ENCODE peak calls at places on chromosome 1, in four cellular contexts. U is GM12878, E is HepG2, X is K562. R is an unnamed sample.

GRCh38 chr1:55474168-55474786 is 259.1 kb upstream of the USP24 start:
- DNase-seq in U (no peak), E (no peak), X (peak; percentile 78), R (no peak)

GRCh38 chr1:3155056-3155805 is 86.2 kb downstream of the PRDM16 start:
- DNase-seq in U (no peak), E (no peak), X (no peak), R (no peak)

GRCh38 chr1:203028067-203028783 is 1.9 kb downstream of the PPFIA4 start:
- DNase-seq in U (no peak), E (no peak), X (no peak), R (no peak)

GRCh38 chr1:194233069-194233468 is 1046.7 kb upstream of the B3GALT2 start:
- DNase-seq in U (no peak), E (no peak), X (no peak), R (no peak)

GRCh38 chr1:36523850-36524249 is 41.1 kb upstream of the CSF3R start:
- DNase-seq in U (no peak), E (no peak), X (no peak), R (no peak)

GRCh38 chr1:207454046-207454964 is at the start of gene CR2:
- DNase-seq in U (no peak), E (peak; percentile 3), X (peak; percentile 71), R (peak; percentile 80)

GRCh38 chr1:234643850-234644134 is 33.8 kb upstream of the IRF2BP2 start:
- DNase-seq in U (no peak), E (no peak), X (no peak), R (no peak)

GRCh38 chr1:17601643-17602382 is 62.3 kb downstream of the ARHGEF10L start:
- DNase-seq in U (no peak), E (no peak), X (peak; percentile 57), R (no peak)

GRCh38 chr1:204869097-204869496 is 1.6 kb upstream of the NFASC start:
- DNase-seq in U (no peak), E (no peak), X (no peak), R (no peak)

GRCh38 chr1:119987112-119987511 is 82.3 kb downstream of the NOTCH2 start:
- DNase-seq in U (no peak), E (no peak), X (no peak), R (no peak)

GRCh38 chr1:36557041-36558000 is 74.6 kb upstream of the CSF3R start:
- DNase-seq in U (no peak), E (no peak), X (no peak), R (no peak)

GRCh38 chr1:221793439-221794078 is 51.7 kb upstream of the DUSP10 start:
- DNase-seq in U (peak; percentile 70), E (no peak), X (no peak), R (no peak)

GRCh38 chr1:186327331-186327730 is 47.7 kb downstream of the TPR start:
- DNase-seq in U (no peak), E (no peak), X (no peak), R (no peak)

GRCh38 chr1:184792450-184792969 is 37.9 kb upstream of the EDEM3 start:
- DNase-seq in U (no peak), E (peak; percentile 75), X (no peak), R (no peak)

GRCh38 chr1:165641276-165641987 is 10.4 kb downstream of the MGST3 start:
- DNase-seq in U (no peak), E (no peak), X (no peak), R (no peak)

GRCh38 chr1:203425668-203425999 is 50.0 kb upstream of the PRELP start:
- DNase-seq in U (no peak), E (no peak), X (no peak), R (no peak)

GRCh38 chr1:3777647-3778589 is 5.4 kb downstream of the SMIM1 start:
- DNase-seq in U (no peak), E (no peak), X (peak; percentile 17), R (no peak)

GRCh38 chr1:110634455-110635281 is 28.5 kb upstream of the KCNA2 start:
- DNase-seq in U (peak; percentile 90), E (no peak), X (no peak), R (no peak)

GRCh38 chr1:217026506-217026905 is 303.3 kb upstream of the ESRRG start:
- DNase-seq in U (no peak), E (no peak), X (no peak), R (no peak)

GRCh38 chr1:15618685-15619525 is 1.6 kb downstream of the DDI2 start:
- DNase-seq in U (no peak), E (peak; percentile 94), X (no peak), R (no peak)

GRCh38 chr1:10663668-10664035 is 132.8 kb downstream of the CASZ1 start:
- DNase-seq in U (no peak), E (no peak), X (no peak), R (no peak)

GRCh38 chr1:197972406-197972805 is 55.2 kb downstream of the LHX9 start:
- DNase-seq in U (no peak), E (no peak), X (no peak), R (no peak)

GRCh38 chr1:58899581-58900271 is 115.9 kb upstream of the JUN start:
- DNase-seq in U (no peak), E (no peak), X (no peak), R (no peak)

GRCh38 chr1:16155537-16156410 is at the start of gene EPHA2:
- DNase-seq in U (no peak), E (peak; percentile 93), X (no peak), R (peak; percentile 96)

GRCh38 chr1:192311281-192311680 is 5.5 kb upstream of the RGS21 start:
- DNase-seq in U (no peak), E (peak; percentile 6), X (peak; percentile 56), R (no peak)

GRCh38 chr1:167273027-167273800 is 52.5 kb downstream of the POU2F1 start:
- DNase-seq in U (no peak), E (no peak), X (no peak), R (no peak)
- TF ChIP-seq POLR2AphosphoS5 in U (no peak), E (no peak), X (no peak), R (no peak)

GRCh38 chr1:102897537-102897936 is 210.8 kb downstream of the COL11A1 start:
- DNase-seq in U (no peak), E (no peak), X (no peak), R (no peak)
- TF ChIP-seq TAF1 in U (no peak), E (no peak), X (no peak), R (no peak)

GRCh38 chr1:6347641-6348487 is 45.7 kb downstream of the ACOT7 start:
- DNase-seq in U (no peak), E (peak; percentile 37), X (peak; percentile 70), R (peak; percentile 77)

GRCh38 chr1:6349254-6349943 is 44.2 kb downstream of the ACOT7 start:
- DNase-seq in U (no peak), E (no peak), X (no peak), R (no peak)

GRCh38 chr1:6351480-6352137 is 42.0 kb downstream of the ACOT7 start:
- DNase-seq in U (no peak), E (no peak), X (no peak), R (no peak)

GRCh38 chr1:6350416-6351088 is 43.0 kb downstream of the ACOT7 start:
- DNase-seq in U (no peak), E (no peak), X (no peak), R (no peak)

GRCh38 chr1:6348511-6349191 is 44.9 kb downstream of the ACOT7 start:
- DNase-seq in U (no peak), E (no peak), X (no peak), R (no peak)
- TF ChIP-seq KDM1A in U (no peak), E (no peak), X (no peak), R (no peak)

DNA sequence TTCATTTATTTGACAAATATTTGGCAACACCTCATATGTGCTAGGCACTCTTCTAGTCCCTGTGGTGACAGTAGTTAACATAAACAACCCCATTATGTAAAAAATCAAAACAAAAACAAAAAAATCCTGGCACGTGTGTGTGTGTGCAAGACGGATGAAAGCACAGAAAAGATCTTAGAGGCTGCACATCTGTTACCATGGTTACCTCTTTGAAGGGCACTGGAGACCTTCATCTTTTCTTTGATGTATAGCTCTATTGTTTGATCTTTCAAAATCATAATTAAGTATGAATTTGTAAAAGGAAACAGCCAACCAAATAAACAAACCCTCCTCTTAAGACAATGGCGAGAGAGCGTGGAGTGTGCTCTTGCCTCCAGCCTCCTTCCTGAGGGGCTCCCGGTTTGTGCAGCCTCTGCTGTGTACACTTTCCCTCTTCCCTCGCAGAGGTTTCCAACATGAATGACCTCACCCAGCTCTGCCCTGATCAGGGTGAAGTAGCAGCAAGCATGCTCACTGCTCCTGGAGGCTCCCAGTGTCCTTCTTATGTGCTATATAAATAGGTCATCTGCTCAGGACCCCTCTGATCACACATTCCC is 28.0 kb downstream of the CACNA1S start:
- DNase-seq in U (no peak), E (no peak), X (no peak), R (no peak)
- TF ChIP-seq POLR2AphosphoS5 in U (no peak), E (no peak), X (no peak), R (no peak)

GRCh38 chr1:69595486-69595885 is 27.8 kb downstream of the LRRC7 start:
- DNase-seq in U (no peak), E (no peak), X (no peak), R (no peak)

GRCh38 chr1:69585666-69586065 is 17.9 kb downstream of the LRRC7 start:
- DNase-seq in U (no peak), E (no peak), X (no peak), R (no peak)

GRCh38 chr1:69589799-69590198 is 22.1 kb downstream of the LRRC7 start:
- DNase-seq in U (no peak), E (no peak), X (no peak), R (no peak)
- TF ChIP-seq TAF1 in U (no peak), E (no peak), X (no peak), R (no peak)

DNA sequence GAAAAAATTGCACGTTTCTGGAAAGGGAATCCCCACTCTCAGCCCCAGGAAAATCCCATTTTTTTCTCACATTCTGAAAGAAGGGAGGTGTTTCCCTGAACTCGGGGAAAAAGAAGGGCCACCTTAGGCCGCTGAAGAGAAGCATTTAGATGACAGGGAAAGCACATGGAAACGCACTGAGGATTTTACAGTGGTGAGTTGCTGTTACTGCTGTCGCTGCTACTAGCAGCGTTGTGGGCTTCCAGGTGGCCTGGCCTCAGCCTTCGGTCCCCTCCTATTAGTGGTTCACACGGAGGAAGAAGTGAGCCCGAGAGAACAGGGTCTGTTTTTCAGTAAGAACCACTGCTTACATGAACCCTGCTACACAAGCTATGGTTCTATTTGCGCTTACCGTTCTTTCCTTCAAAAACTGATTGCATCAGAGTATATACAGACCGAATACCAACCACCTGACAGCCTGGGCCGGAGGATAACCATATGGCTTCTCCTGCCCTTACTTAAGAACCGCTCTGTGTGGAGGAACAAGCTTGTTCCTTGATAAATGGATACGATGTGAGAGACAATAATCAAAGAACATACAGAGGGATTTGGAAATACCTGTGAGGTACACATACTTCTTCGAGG is 986 bp upstream of the KCNT2 start:
- DNase-seq in U (no peak), E (peak; percentile 1), X (peak; percentile 4), R (no peak)
- TF ChIP-seq KDM1A in U (no peak), E (no peak), X (no peak), R (no peak)